ENCODE peak calls at places on chromosomes 4 and X, in eight cellular contexts. P is left ventricle myocardium inferior; K is activated T-cell treated with anti-CD3 and anti-CD28 coated beads, Interleukin-2, amount 50 U/mL, for 4 hours; S is HuH-7.5; T is GM12865; G is foreskin keratinocyte; B is mesothelial cell of epicardium; C is NCI-H1092 treated with DMSO at 0.1 percent for 48 hours. Q is an unnamed sample.

GRCh38 chrX:98071331-98071730 is 1187.6 kb downstream of the RPA4 start:
- DNase-seq in P (no peak), K (no peak), S (no peak), T (no peak), G (no peak), B (no peak), C (no peak), Q (no peak)

GRCh38 chr4:6568689-6569332 is 6.2 kb upstream of the MAN2B2 start:
- DNase-seq in P (no peak), K (no peak), S (no peak), T (no peak), G (peak), B (no peak), C (no peak), Q (no peak)

GRCh38 chr4:140250989-140251552 is 97.1 kb upstream of the MAML3 start:
- DNase-seq in P (no peak), K (no peak), S (peak), T (no peak), G (no peak), B (no peak), C (no peak), Q (no peak)

GRCh38 chrX:109848451-109849050 is 115.5 kb upstream of the ACSL4 start:
- DNase-seq in P (no peak), K (no peak), S (no peak), T (no peak), G (no peak), B (no peak), C (no peak), Q (no peak)

GRCh38 chr4:170226288-170226687 is 136.5 kb upstream of the AADAT start:
- DNase-seq in P (no peak), K (no peak), S (no peak), T (no peak), G (no peak), B (no peak), C (no peak), Q (no peak)

GRCh38 chr4:105061136-105061696 is 85.5 kb upstream of the TET2 start:
- DNase-seq in P (no peak), K (peak), S (no peak), T (peak), G (peak), B (no peak), C (peak), Q (no peak)

GRCh38 chr4:673349-674091 is 556 bp downstream of the ATP5ME start:
- DNase-seq in P (peak), K (no peak), S (no peak), T (no peak), G (no peak), B (no peak), C (no peak), Q (peak)

GRCh38 chrX:154369453-154370299 is 4.8 kb downstream of the FLNA start:
- DNase-seq in P (peak), K (peak), S (no peak), T (peak), G (peak), B (peak), C (no peak), Q (peak)

GRCh38 chr4:53100801-53101581 is 238.9 kb downstream of the RASL11B start:
- DNase-seq in P (no peak), K (no peak), S (no peak), T (no peak), G (no peak), B (no peak), C (no peak), Q (no peak)

GRCh38 chrX:56113785-56114436 is 118.2 kb upstream of the KLF8 start:
- DNase-seq in P (no peak), K (no peak), S (no peak), T (no peak), G (no peak), B (peak), C (no peak), Q (no peak)

GRCh38 chrX:136148391-136148790 is 1.1 kb downstream of the FHL1 start:
- DNase-seq in P (no peak), K (no peak), S (no peak), T (no peak), G (no peak), B (no peak), C (no peak), Q (no peak)

GRCh38 chr4:94641702-94642560 is 115.8 kb upstream of the BMPR1B start:
- DNase-seq in P (no peak), K (no peak), S (no peak), T (no peak), G (peak), B (no peak), C (no peak), Q (no peak)

GRCh38 chr4:80335554-80336358 is at the start of gene CFAP299:
- DNase-seq in P (peak), K (peak), S (peak), T (peak), G (peak), B (peak), C (peak), Q (peak)

GRCh38 chrX:17967888-17968287 is 106.8 kb upstream of the RAI2 start:
- DNase-seq in P (no peak), K (no peak), S (no peak), T (no peak), G (no peak), B (no peak), C (peak), Q (no peak)